ENCODE peak calls at places on chromosomes 6 and 20, in nine cellular contexts. One of them, this sample, is unnamed.

GRCh38 chr6:80214436-80215022 is 108.1 kb downstream of the BCKDHB start:
- DNase-seq in lung: no peak
- DNase-seq in osteoblast: peak
- DNase-seq in left lung: no peak
- DNase-seq in mesothelial cell of epicardium: no peak
- DNase-seq in fibroblast of mammary gland: peak
- DNase-seq in uterus: no peak
- DNase-seq in fibroblast of the aortic adventitia: peak
- DNase-seq in PC-3: peak
- DNase-seq in this sample: no peak

GRCh38 chr6:28914941-28915340 is 8.8 kb downstream of the TRIM27 start:
- DNase-seq in fibroblast of the aortic adventitia: peak
- DNase-seq in mesothelial cell of epicardium: no peak
- DNase-seq in lung: no peak
- DNase-seq in PC-3: no peak
- DNase-seq in osteoblast: no peak
- DNase-seq in fibroblast of mammary gland: no peak
- DNase-seq in uterus: no peak
- DNase-seq in left lung: no peak
- DNase-seq in this sample: no peak

GRCh38 chr20:4006640-4007039 is 8.7 kb downstream of the RNF24 start:
- DNase-seq in PC-3: no peak
- DNase-seq in osteoblast: no peak
- DNase-seq in lung: no peak
- DNase-seq in mesothelial cell of epicardium: no peak
- DNase-seq in left lung: no peak
- DNase-seq in fibroblast of mammary gland: no peak
- DNase-seq in uterus: no peak
- DNase-seq in fibroblast of the aortic adventitia: peak
- DNase-seq in this sample: no peak

GRCh38 chr6:100057941-100058340 is 63.9 kb upstream of the MCHR2 start:
- DNase-seq in uterus: no peak
- DNase-seq in osteoblast: no peak
- DNase-seq in lung: no peak
- DNase-seq in fibroblast of mammary gland: no peak
- DNase-seq in fibroblast of the aortic adventitia: no peak
- DNase-seq in mesothelial cell of epicardium: no peak
- DNase-seq in left lung: no peak
- DNase-seq in PC-3: peak
- DNase-seq in this sample: no peak

GRCh38 chr6:100998111-100998510 is 117.0 kb upstream of the ASCC3 start:
- DNase-seq in PC-3: peak
- DNase-seq in fibroblast of the aortic adventitia: peak
- DNase-seq in left lung: no peak
- DNase-seq in fibroblast of mammary gland: peak
- DNase-seq in osteoblast: no peak
- DNase-seq in uterus: no peak
- DNase-seq in lung: no peak
- DNase-seq in mesothelial cell of epicardium: no peak
- DNase-seq in this sample: no peak

GRCh38 chr20:32183947-32184635 is 23.5 kb downstream of the PLAGL2 start:
- DNase-seq in fibroblast of mammary gland: no peak
- DNase-seq in lung: no peak
- DNase-seq in uterus: no peak
- DNase-seq in osteoblast: peak
- DNase-seq in PC-3: no peak
- DNase-seq in left lung: no peak
- DNase-seq in fibroblast of the aortic adventitia: no peak
- DNase-seq in mesothelial cell of epicardium: no peak
- DNase-seq in this sample: no peak

GRCh38 chr6:71248306-71248705 is 40.3 kb upstream of the OGFRL1 start:
- DNase-seq in mesothelial cell of epicardium: no peak
- DNase-seq in lung: no peak
- DNase-seq in left lung: no peak
- DNase-seq in uterus: no peak
- DNase-seq in osteoblast: no peak
- DNase-seq in fibroblast of mammary gland: peak
- DNase-seq in fibroblast of the aortic adventitia: peak
- DNase-seq in PC-3: peak
- DNase-seq in this sample: no peak

GRCh38 chr6:21582651-21583050 is 10.9 kb upstream of the SOX4 start:
- DNase-seq in fibroblast of mammary gland: peak
- DNase-seq in left lung: no peak
- DNase-seq in mesothelial cell of epicardium: no peak
- DNase-seq in uterus: no peak
- DNase-seq in fibroblast of the aortic adventitia: peak
- DNase-seq in osteoblast: peak
- DNase-seq in PC-3: peak
- DNase-seq in lung: no peak
- DNase-seq in this sample: no peak

GRCh38 chr6:18242062-18242851 is 22.1 kb downstream of the DEK start:
- DNase-seq in PC-3: peak
- DNase-seq in fibroblast of mammary gland: peak
- DNase-seq in uterus: peak
- DNase-seq in fibroblast of the aortic adventitia: peak
- DNase-seq in osteoblast: peak
- DNase-seq in mesothelial cell of epicardium: no peak
- DNase-seq in lung: no peak
- DNase-seq in left lung: no peak
- DNase-seq in this sample: no peak

GRCh38 chr20:63854069-63854765 is 7.1 kb upstream of the ABHD16B start:
- DNase-seq in uterus: no peak
- DNase-seq in PC-3: no peak
- DNase-seq in fibroblast of the aortic adventitia: no peak
- DNase-seq in lung: no peak
- DNase-seq in mesothelial cell of epicardium: no peak
- DNase-seq in fibroblast of mammary gland: no peak
- DNase-seq in osteoblast: peak
- DNase-seq in left lung: peak
- DNase-seq in this sample: no peak

GRCh38 chr6:150418825-150419594 is 50.2 kb downstream of the IYD start:
- DNase-seq in fibroblast of mammary gland: peak
- DNase-seq in osteoblast: peak
- DNase-seq in fibroblast of the aortic adventitia: peak
- DNase-seq in lung: peak
- DNase-seq in uterus: peak
- DNase-seq in left lung: no peak
- DNase-seq in mesothelial cell of epicardium: peak
- DNase-seq in PC-3: peak
- DNase-seq in this sample: no peak

GRCh38 chr20:6611911-6612614 is 155.4 kb upstream of the BMP2 start:
- DNase-seq in fibroblast of the aortic adventitia: no peak
- DNase-seq in osteoblast: no peak
- DNase-seq in PC-3: peak
- DNase-seq in left lung: no peak
- DNase-seq in lung: no peak
- DNase-seq in fibroblast of mammary gland: no peak
- DNase-seq in uterus: no peak
- DNase-seq in mesothelial cell of epicardium: no peak
- DNase-seq in this sample: no peak

GRCh38 chr6:17101422-17102257 is at the start of gene STMND1:
- DNase-seq in fibroblast of the aortic adventitia: peak
- DNase-seq in uterus: peak
- DNase-seq in fibroblast of mammary gland: peak
- DNase-seq in lung: peak
- DNase-seq in mesothelial cell of epicardium: peak
- DNase-seq in osteoblast: no peak
- DNase-seq in PC-3: peak
- DNase-seq in left lung: peak
- DNase-seq in this sample: peak

GRCh38 chr6:121216928-121217327 is 117.4 kb downstream of the TBC1D32 start:
- DNase-seq in uterus: no peak
- DNase-seq in mesothelial cell of epicardium: no peak
- DNase-seq in left lung: no peak
- DNase-seq in fibroblast of mammary gland: peak
- DNase-seq in PC-3: no peak
- DNase-seq in fibroblast of the aortic adventitia: no peak
- DNase-seq in osteoblast: no peak
- DNase-seq in lung: no peak
- DNase-seq in this sample: no peak

GRCh38 chr6:157761331-157761921 is 61.6 kb upstream of the SNX9 start:
- DNase-seq in fibroblast of mammary gland: peak
- DNase-seq in lung: no peak
- DNase-seq in fibroblast of the aortic adventitia: no peak
- DNase-seq in mesothelial cell of epicardium: no peak
- DNase-seq in uterus: peak
- DNase-seq in left lung: no peak
- DNase-seq in osteoblast: peak
- DNase-seq in PC-3: peak
- DNase-seq in this sample: no peak

GRCh38 chr6:111565316-111566221 is 40.1 kb downstream of the TRAF3IP2 start:
- DNase-seq in lung: no peak
- DNase-seq in PC-3: peak
- DNase-seq in mesothelial cell of epicardium: no peak
- DNase-seq in uterus: peak
- DNase-seq in fibroblast of mammary gland: no peak
- DNase-seq in osteoblast: no peak
- DNase-seq in fibroblast of the aortic adventitia: no peak
- DNase-seq in left lung: no peak
- DNase-seq in this sample: no peak

DNA sequence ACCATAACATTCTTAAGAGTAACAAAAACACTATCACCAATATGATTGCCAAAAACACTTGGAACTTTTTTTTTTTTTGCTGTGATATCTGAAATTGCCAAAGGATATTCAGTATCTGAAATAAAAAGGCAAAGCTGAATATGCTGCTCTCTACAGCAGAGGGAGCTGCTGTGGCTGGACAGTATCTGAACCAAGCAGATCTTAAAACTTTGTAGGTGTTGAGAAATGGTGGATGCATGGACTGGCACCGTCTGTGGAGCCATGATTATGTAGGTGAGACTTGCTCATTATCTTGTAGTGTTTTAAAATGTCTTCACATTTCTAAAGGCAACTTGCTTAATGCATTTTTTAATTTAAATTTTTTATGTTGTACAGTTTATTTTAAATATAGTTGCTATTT is 9.2 kb downstream of the PDCD2 start:
- DNase-seq in mesothelial cell of epicardium: no peak
- DNase-seq in fibroblast of the aortic adventitia: peak
- DNase-seq in osteoblast: no peak
- DNase-seq in left lung: no peak
- DNase-seq in PC-3: peak
- DNase-seq in lung: no peak
- DNase-seq in uterus: no peak
- DNase-seq in fibroblast of mammary gland: peak
- DNase-seq in this sample: no peak
- TF ChIP-seq CTCF in mesothelial cell of epicardium: no peak
- TF ChIP-seq CTCF in fibroblast of the aortic adventitia: peak
- TF ChIP-seq CTCF in osteoblast: peak
- TF ChIP-seq CTCF in left lung: no peak
- TF ChIP-seq CTCF in PC-3: peak
- TF ChIP-seq CTCF in lung: no peak
- TF ChIP-seq CTCF in uterus: no peak
- TF ChIP-seq CTCF in fibroblast of mammary gland: peak
- TF ChIP-seq CTCF in this sample: peak

DNA sequence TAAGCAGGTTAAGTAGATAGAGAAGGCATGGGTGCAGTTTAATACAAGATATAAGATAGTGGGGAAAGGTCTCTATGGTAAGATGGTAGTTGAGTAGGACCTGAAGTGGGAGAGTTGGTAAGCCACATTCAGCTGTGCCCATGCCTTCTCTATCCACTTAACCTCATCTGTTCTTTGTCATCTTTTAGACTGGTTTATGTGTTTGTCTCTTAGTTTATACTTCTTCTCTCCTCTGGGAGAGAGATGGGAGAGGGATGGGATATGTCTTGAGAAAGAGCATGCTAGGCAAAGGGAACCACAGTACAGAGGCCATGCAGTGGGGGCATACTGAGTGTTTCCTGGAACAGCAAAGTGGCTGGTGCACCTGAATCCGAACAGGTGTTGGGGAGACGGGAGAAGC is 46.7 kb downstream of the KIZ start:
- DNase-seq in uterus: no peak
- DNase-seq in fibroblast of mammary gland: no peak
- DNase-seq in left lung: no peak
- DNase-seq in fibroblast of the aortic adventitia: no peak
- DNase-seq in lung: no peak
- DNase-seq in osteoblast: no peak
- DNase-seq in mesothelial cell of epicardium: no peak
- DNase-seq in PC-3: no peak
- DNase-seq in this sample: no peak
- TF ChIP-seq CTCF in uterus: no peak
- TF ChIP-seq CTCF in fibroblast of mammary gland: no peak
- TF ChIP-seq CTCF in left lung: no peak
- TF ChIP-seq CTCF in fibroblast of the aortic adventitia: no peak
- TF ChIP-seq CTCF in lung: no peak
- TF ChIP-seq CTCF in osteoblast: no peak
- TF ChIP-seq CTCF in mesothelial cell of epicardium: no peak
- TF ChIP-seq CTCF in PC-3: no peak
- TF ChIP-seq CTCF in this sample: no peak

GRCh38 chr6:46773201-46773855 is 19.9 kb upstream of the MEP1A start:
- DNase-seq in lung: no peak
- DNase-seq in osteoblast: no peak
- DNase-seq in fibroblast of the aortic adventitia: no peak
- DNase-seq in PC-3: no peak
- DNase-seq in mesothelial cell of epicardium: no peak
- DNase-seq in uterus: no peak
- DNase-seq in fibroblast of mammary gland: no peak
- DNase-seq in left lung: no peak
- DNase-seq in this sample: no peak

GRCh38 chr6:46772038-46772437 is 21.2 kb upstream of the MEP1A start:
- DNase-seq in mesothelial cell of epicardium: no peak
- DNase-seq in fibroblast of the aortic adventitia: no peak
- DNase-seq in osteoblast: peak
- DNase-seq in left lung: no peak
- DNase-seq in lung: no peak
- DNase-seq in uterus: no peak
- DNase-seq in fibroblast of mammary gland: no peak
- DNase-seq in PC-3: no peak
- DNase-seq in this sample: no peak

GRCh38 chr6:46776070-46776752 is 17.0 kb upstream of the MEP1A start:
- DNase-seq in lung: no peak
- DNase-seq in left lung: no peak
- DNase-seq in fibroblast of mammary gland: no peak
- DNase-seq in PC-3: no peak
- DNase-seq in uterus: no peak
- DNase-seq in fibroblast of the aortic adventitia: no peak
- DNase-seq in osteoblast: no peak
- DNase-seq in mesothelial cell of epicardium: no peak
- DNase-seq in this sample: no peak

GRCh38 chr6:46771556-46771955 is 21.6 kb upstream of the MEP1A start:
- DNase-seq in PC-3: no peak
- DNase-seq in fibroblast of mammary gland: no peak
- DNase-seq in mesothelial cell of epicardium: no peak
- DNase-seq in osteoblast: no peak
- DNase-seq in uterus: no peak
- DNase-seq in left lung: no peak
- DNase-seq in fibroblast of the aortic adventitia: no peak
- DNase-seq in lung: no peak
- DNase-seq in this sample: no peak

GRCh38 chr6:46772754-46773153 is 20.4 kb upstream of the MEP1A start:
- DNase-seq in fibroblast of the aortic adventitia: no peak
- DNase-seq in osteoblast: no peak
- DNase-seq in fibroblast of mammary gland: no peak
- DNase-seq in mesothelial cell of epicardium: no peak
- DNase-seq in left lung: no peak
- DNase-seq in lung: peak
- DNase-seq in uterus: no peak
- DNase-seq in PC-3: no peak
- DNase-seq in this sample: no peak
- TF ChIP-seq CTCF in fibroblast of the aortic adventitia: no peak
- TF ChIP-seq CTCF in osteoblast: no peak
- TF ChIP-seq CTCF in fibroblast of mammary gland: no peak
- TF ChIP-seq CTCF in mesothelial cell of epicardium: no peak
- TF ChIP-seq CTCF in left lung: no peak
- TF ChIP-seq CTCF in lung: no peak
- TF ChIP-seq CTCF in uterus: no peak
- TF ChIP-seq CTCF in PC-3: no peak
- TF ChIP-seq CTCF in this sample: no peak

GRCh38 chr6:14510038-14510437 is 392.5 kb downstream of the CD83 start:
- DNase-seq in left lung: no peak
- DNase-seq in mesothelial cell of epicardium: no peak
- DNase-seq in fibroblast of the aortic adventitia: no peak
- DNase-seq in osteoblast: no peak
- DNase-seq in lung: no peak
- DNase-seq in PC-3: no peak
- DNase-seq in fibroblast of mammary gland: no peak
- DNase-seq in uterus: no peak
- DNase-seq in this sample: no peak
- TF ChIP-seq CTCF in left lung: no peak
- TF ChIP-seq CTCF in mesothelial cell of epicardium: no peak
- TF ChIP-seq CTCF in fibroblast of the aortic adventitia: no peak
- TF ChIP-seq CTCF in osteoblast: peak
- TF ChIP-seq CTCF in lung: no peak
- TF ChIP-seq CTCF in PC-3: peak
- TF ChIP-seq CTCF in fibroblast of mammary gland: no peak
- TF ChIP-seq CTCF in uterus: no peak
- TF ChIP-seq CTCF in this sample: no peak

This sample was measured in type B pancreatic cell.